ENCODE peak calls at places on chromosomes 5 and 9, in ten cellular contexts. B is adrenal gland; S is NCI-H2081; M is IMR-90; N is GM03348; D is fibroblast of gingiva; V is DMS53; C is CD8-positive, alpha-beta T cell; Z is HuH-7; R is nephron progenitor cell. L is an unnamed sample.

GRCh38 chr9:24616858-24617257 is 71.2 kb upstream of the IZUMO3 start:
- DNase-seq in S (peak), R (peak), B (no peak), V (peak), N (no peak), D (no peak), C (no peak), M (no peak), Z (no peak), L (no peak)

GRCh38 chr5:6773342-6774035 is 60.3 kb downstream of the TENT4A start:
- DNase-seq in R (no peak), B (no peak), M (no peak), Z (no peak), C (no peak), N (no peak), D (no peak), S (peak), V (peak), L (no peak)

GRCh38 chr5:177388521-177389052 is 4.4 kb downstream of the SLC34A1 start:
- DNase-seq in R (no peak), N (no peak), V (no peak), M (no peak), B (no peak), Z (no peak), S (no peak), C (no peak), D (no peak), L (no peak)

GRCh38 chr9:134633362-134634142 is 8.1 kb upstream of the COL5A1 start:
- DNase-seq in B (peak), D (no peak), M (no peak), N (no peak), R (no peak), Z (no peak), V (no peak), S (no peak), C (no peak), L (peak)

GRCh38 chr5:87120518-87121314 is 147.0 kb upstream of the RASA1 start:
- DNase-seq in C (peak), S (no peak), R (no peak), M (peak), Z (no peak), D (peak), V (peak), B (no peak), N (peak), L (no peak)

GRCh38 chr9:99105152-99106043 is 485 bp downstream of the TGFBR1 start:
- DNase-seq in C (peak), M (peak), B (peak), D (peak), V (peak), R (peak), Z (peak), S (peak), N (peak), L (peak)

GRCh38 chr9:88198346-88198807 is 60.1 kb upstream of the SPATA31C2 start:
- DNase-seq in R (no peak), M (peak), C (no peak), D (peak), N (peak), B (no peak), V (no peak), S (no peak), Z (no peak), L (no peak)

GRCh38 chr9:91036356-91036755 is 234.7 kb downstream of the SYK start:
- DNase-seq in R (no peak), D (no peak), M (no peak), N (no peak), C (no peak), Z (no peak), B (no peak), V (peak), S (no peak), L (no peak)

GRCh38 chr9:95037789-95038521 is 279.6 kb downstream of the FANCC start:
- DNase-seq in M (no peak), C (no peak), R (no peak), B (no peak), Z (no peak), D (no peak), V (no peak), S (no peak), N (no peak), L (no peak)

GRCh38 chr9:134304712-134305111 is 21.5 kb upstream of the RXRA start:
- DNase-seq in Z (no peak), V (no peak), C (no peak), S (peak), B (no peak), R (no peak), D (no peak), N (no peak), M (no peak), L (no peak)

GRCh38 chr5:176407456-176408244 is 8.7 kb downstream of the CLTB start:
- DNase-seq in D (peak), N (peak), M (no peak), S (no peak), Z (no peak), C (no peak), B (no peak), V (no peak), R (no peak), L (peak)

GRCh38 chr9:72883867-72884266 is 69.0 kb downstream of the ALDH1A1 start:
- DNase-seq in Z (no peak), B (no peak), D (no peak), M (no peak), V (no peak), S (no peak), C (no peak), R (no peak), N (no peak), L (no peak)